ENCODE peak calls at places on chromosomes 4 and X, in four cellular contexts. J is NCI-H345; I is hippocampal formation; P is effector CD4-positive, alpha-beta T cell. T is an unnamed sample.

GRCh38 chr4:110953191-110953590 is 330.3 kb upstream of the PITX2 start:
- DNase-seq in J (no peak), I (no peak), P (no peak), T (no peak)

GRCh38 chr4:2353222-2354107 is 65.0 kb downstream of the ZFYVE28 start:
- DNase-seq in J (no peak), I (no peak), P (no peak), T (peak; percentile 50)

GRCh38 chr4:80266902-80267380 is 477 bp downstream of the FGF5 start:
- DNase-seq in J (no peak), I (no peak), P (no peak), T (peak; percentile 72)

GRCh38 chr4:6306299-6306698 is 36.6 kb downstream of the WFS1 start:
- DNase-seq in J (no peak), I (no peak), P (no peak), T (no peak)

GRCh38 chr4:73988096-73988495 is at the start of gene PPBP:
- DNase-seq in J (no peak), I (no peak), P (no peak), T (no peak)

GRCh38 chr4:111988514-111988913 is 156.7 kb upstream of the FAM241A start:
- DNase-seq in J (no peak), I (no peak), P (no peak), T (no peak)

GRCh38 chrX:13778916-13779315 is 38.0 kb downstream of the GPM6B start:
- DNase-seq in J (no peak), I (no peak), P (no peak), T (peak; percentile 2)

GRCh38 chr4:1863297-1864033 is 7.5 kb upstream of the LETM1 start:
- DNase-seq in J (no peak), I (no peak), P (no peak), T (no peak)

GRCh38 chr4:86551387-86551786 is 42.7 kb upstream of the PTPN13 start:
- DNase-seq in J (no peak), I (no peak), P (no peak), T (no peak)

GRCh38 chr4:166422475-166422874 is 549.4 kb downstream of the TLL1 start:
- DNase-seq in J (no peak), I (no peak), P (no peak), T (no peak)

GRCh38 chr4:102693266-102693850 is 67.4 kb downstream of the MANBA start:
- DNase-seq in J (no peak), I (no peak), P (no peak), T (no peak)

GRCh38 chr4:24799544-24800272 is 4.3 kb downstream of the SOD3 start:
- DNase-seq in J (no peak), I (no peak), P (no peak), T (no peak)

GRCh38 chr4:123651127-123651526 is 254.5 kb downstream of the SPRY1 start:
- DNase-seq in J (no peak), I (no peak), P (no peak), T (no peak)

GRCh38 chr4:89939994-89940393 is 45.3 kb downstream of the MMRN1 start:
- DNase-seq in J (peak; percentile 63), I (no peak), P (no peak), T (peak; percentile 1)

GRCh38 chrX:37685452-37686347 is at the start of gene XK:
- DNase-seq in J (peak; percentile 66), I (peak; percentile 3), P (no peak), T (peak; percentile 32)

GRCh38 chrX:9525511-9526248 is 60.8 kb downstream of the TBL1X start:
- DNase-seq in J (no peak), I (no peak), P (no peak), T (no peak)

GRCh38 chr4:78323439-78323838 is 228.1 kb upstream of the ANXA3 start:
- DNase-seq in J (no peak), I (no peak), P (no peak), T (no peak)

GRCh38 chr4:16579866-16580265 is 318.6 kb downstream of the LDB2 start:
- DNase-seq in J (no peak), I (no peak), P (no peak), T (no peak)

GRCh38 chr4:184361443-184361842 is 112.9 kb downstream of the IRF2 start:
- DNase-seq in J (no peak), I (no peak), P (no peak), T (no peak)

GRCh38 chr4:87783781-87784180 is 15.6 kb upstream of the IBSP start:
- DNase-seq in J (no peak), I (no peak), P (no peak), T (no peak)

GRCh38 chrX:101764538-101764937 is 104.9 kb upstream of the ARMCX2 start:
- DNase-seq in J (no peak), I (no peak), P (no peak), T (no peak)

GRCh38 chr4:160877087-160877790 is 1286.6 kb downstream of the FSTL5 start:
- DNase-seq in J (no peak), I (no peak), P (no peak), T (no peak)

GRCh38 chrX:45351478-45351877 is 150.8 kb upstream of the DIPK2B start:
- DNase-seq in J (no peak), I (no peak), P (no peak), T (no peak)

GRCh38 chr4:141860974-141861373 is 224.6 kb downstream of the IL15 start:
- DNase-seq in J (no peak), I (no peak), P (no peak), T (no peak)

GRCh38 chrX:23403849-23404248 is 69.2 kb downstream of the PTCHD1 start:
- DNase-seq in J (no peak), I (no peak), P (no peak), T (peak; percentile 0)

GRCh38 chrX:139932077-139932900 is 564 bp downstream of the ATP11C start:
- DNase-seq in J (peak; percentile 11), I (peak; percentile 21), P (peak; percentile 25), T (peak; percentile 27)

GRCh38 chrX:70026112-70026850 is 23.5 kb downstream of the AWAT2 start:
- DNase-seq in J (no peak), I (no peak), P (no peak), T (no peak)

T was measured in NCI-H146.